ENCODE peak calls at places on chromosome 1, in nine cellular contexts. One of them, this sample, is unnamed.

GRCh38 chr1:91949356-91949699 is at the start of gene BRDT:
- DNase-seq in adrenal gland: no peak
- DNase-seq in lower leg skin: no peak
- DNase-seq in A549: no peak
- DNase-seq in NB4: no peak
- DNase-seq in heart left ventricle: no peak
- DNase-seq in breast epithelium: no peak
- DNase-seq in tibial nerve: no peak
- DNase-seq in right lobe of liver: no peak
- DNase-seq in this sample: no peak

GRCh38 chr1:111366256-111366655 is 61.3 kb downstream of the OVGP1 start:
- DNase-seq in NB4: no peak
- DNase-seq in breast epithelium: no peak
- DNase-seq in A549: no peak
- DNase-seq in lower leg skin: no peak
- DNase-seq in right lobe of liver: no peak
- DNase-seq in heart left ventricle: no peak
- DNase-seq in adrenal gland: no peak
- DNase-seq in tibial nerve: no peak
- DNase-seq in this sample: no peak

GRCh38 chr1:9776685-9777084 is 47.1 kb downstream of the CLSTN1 start:
- DNase-seq in adrenal gland: no peak
- DNase-seq in right lobe of liver: no peak
- DNase-seq in A549: no peak
- DNase-seq in tibial nerve: no peak
- DNase-seq in NB4: no peak
- DNase-seq in lower leg skin: no peak
- DNase-seq in heart left ventricle: no peak
- DNase-seq in breast epithelium: no peak
- DNase-seq in this sample: no peak

GRCh38 chr1:244104309-244105060 is 53.4 kb downstream of the ZBTB18 start:
- DNase-seq in right lobe of liver: no peak
- DNase-seq in A549: peak
- DNase-seq in adrenal gland: no peak
- DNase-seq in lower leg skin: no peak
- DNase-seq in tibial nerve: no peak
- DNase-seq in breast epithelium: no peak
- DNase-seq in heart left ventricle: no peak
- DNase-seq in NB4: no peak
- DNase-seq in this sample: no peak

GRCh38 chr1:225843426-225843795 is 33.5 kb downstream of the EPHX1 start:
- DNase-seq in adrenal gland: no peak
- DNase-seq in heart left ventricle: no peak
- DNase-seq in NB4: no peak
- DNase-seq in right lobe of liver: peak
- DNase-seq in tibial nerve: no peak
- DNase-seq in lower leg skin: no peak
- DNase-seq in A549: no peak
- DNase-seq in breast epithelium: no peak
- DNase-seq in this sample: no peak

GRCh38 chr1:206047271-206047670 is 5.7 kb upstream of the RHEX start:
- DNase-seq in right lobe of liver: no peak
- DNase-seq in A549: no peak
- DNase-seq in adrenal gland: no peak
- DNase-seq in lower leg skin: no peak
- DNase-seq in heart left ventricle: no peak
- DNase-seq in NB4: no peak
- DNase-seq in tibial nerve: no peak
- DNase-seq in breast epithelium: no peak
- DNase-seq in this sample: no peak

GRCh38 chr1:25735956-25736529 is 64.0 kb upstream of the SELENON start:
- DNase-seq in breast epithelium: no peak
- DNase-seq in right lobe of liver: no peak
- DNase-seq in tibial nerve: no peak
- DNase-seq in adrenal gland: no peak
- DNase-seq in A549: no peak
- DNase-seq in heart left ventricle: no peak
- DNase-seq in NB4: no peak
- DNase-seq in lower leg skin: no peak
- DNase-seq in this sample: no peak

GRCh38 chr1:114695430-114696093 is at the start of gene AMPD1:
- DNase-seq in NB4: no peak
- DNase-seq in A549: no peak
- DNase-seq in tibial nerve: no peak
- DNase-seq in adrenal gland: no peak
- DNase-seq in heart left ventricle: no peak
- DNase-seq in breast epithelium: no peak
- DNase-seq in right lobe of liver: no peak
- DNase-seq in lower leg skin: no peak
- DNase-seq in this sample: no peak

GRCh38 chr1:50766688-50767087 is 193.4 kb downstream of the FAF1 start:
- DNase-seq in adrenal gland: no peak
- DNase-seq in breast epithelium: no peak
- DNase-seq in right lobe of liver: no peak
- DNase-seq in lower leg skin: no peak
- DNase-seq in tibial nerve: no peak
- DNase-seq in NB4: no peak
- DNase-seq in heart left ventricle: no peak
- DNase-seq in A549: no peak
- DNase-seq in this sample: no peak

GRCh38 chr1:14924455-14925325 is 228.9 kb upstream of the TMEM51 start:
- DNase-seq in tibial nerve: no peak
- DNase-seq in right lobe of liver: peak
- DNase-seq in heart left ventricle: peak
- DNase-seq in NB4: peak
- DNase-seq in adrenal gland: peak
- DNase-seq in A549: no peak
- DNase-seq in lower leg skin: no peak
- DNase-seq in breast epithelium: peak
- DNase-seq in this sample: peak

GRCh38 chr1:212471891-212472675 is 39.4 kb downstream of the NENF start:
- DNase-seq in lower leg skin: no peak
- DNase-seq in breast epithelium: no peak
- DNase-seq in adrenal gland: no peak
- DNase-seq in heart left ventricle: peak
- DNase-seq in A549: no peak
- DNase-seq in right lobe of liver: peak
- DNase-seq in NB4: no peak
- DNase-seq in tibial nerve: no peak
- DNase-seq in this sample: no peak

GRCh38 chr1:25832336-25833037 is 12.7 kb downstream of the MTFR1L start:
- DNase-seq in heart left ventricle: no peak
- DNase-seq in right lobe of liver: no peak
- DNase-seq in lower leg skin: no peak
- DNase-seq in A549: no peak
- DNase-seq in adrenal gland: peak
- DNase-seq in NB4: no peak
- DNase-seq in breast epithelium: no peak
- DNase-seq in tibial nerve: no peak
- DNase-seq in this sample: no peak

GRCh38 chr1:32701951-32702598 is 495 bp downstream of the SYNC start:
- DNase-seq in lower leg skin: no peak
- DNase-seq in right lobe of liver: peak
- DNase-seq in heart left ventricle: peak
- DNase-seq in adrenal gland: peak
- DNase-seq in A549: no peak
- DNase-seq in NB4: no peak
- DNase-seq in breast epithelium: no peak
- DNase-seq in tibial nerve: no peak
- DNase-seq in this sample: peak

GRCh38 chr1:153985341-153985912 is 712 bp downstream of the RAB13 start:
- DNase-seq in tibial nerve: no peak
- DNase-seq in adrenal gland: no peak
- DNase-seq in NB4: peak
- DNase-seq in breast epithelium: no peak
- DNase-seq in right lobe of liver: no peak
- DNase-seq in A549: no peak
- DNase-seq in heart left ventricle: no peak
- DNase-seq in lower leg skin: peak
- DNase-seq in this sample: peak

GRCh38 chr1:28668191-28668955 is at the start of gene GMEB1:
- DNase-seq in heart left ventricle: peak
- DNase-seq in adrenal gland: peak
- DNase-seq in lower leg skin: peak
- DNase-seq in tibial nerve: peak
- DNase-seq in A549: peak
- DNase-seq in right lobe of liver: peak
- DNase-seq in NB4: peak
- DNase-seq in breast epithelium: peak
- DNase-seq in this sample: peak

DNA sequence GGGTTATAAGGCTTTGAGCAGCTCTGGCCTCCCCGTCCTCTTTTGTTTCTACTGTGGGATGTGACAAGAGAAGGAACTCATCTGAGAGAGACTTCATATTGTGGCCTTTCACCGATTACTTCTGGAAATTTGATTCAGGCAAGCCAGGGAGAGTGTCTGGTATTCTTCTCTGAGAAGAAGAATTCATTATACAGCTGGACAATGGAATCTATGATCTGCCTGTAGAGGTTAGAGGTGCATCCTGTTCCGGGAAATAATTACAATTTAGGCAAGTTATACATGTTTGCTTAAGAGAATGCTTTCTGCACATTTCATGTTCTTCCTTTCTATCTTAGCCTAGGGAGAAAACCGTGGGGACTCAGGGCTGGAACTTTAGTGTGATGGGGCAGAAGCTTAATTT is 12.8 kb upstream of the RNU1-2 start:
- DNase-seq in adrenal gland: no peak
- DNase-seq in NB4: no peak
- DNase-seq in heart left ventricle: no peak
- DNase-seq in right lobe of liver: no peak
- DNase-seq in tibial nerve: no peak
- DNase-seq in breast epithelium: no peak
- DNase-seq in A549: no peak
- DNase-seq in lower leg skin: no peak
- DNase-seq in this sample: no peak
- TF ChIP-seq CTCF in adrenal gland: no peak
- TF ChIP-seq CTCF in NB4: no peak
- TF ChIP-seq CTCF in heart left ventricle: no peak
- TF ChIP-seq CTCF in right lobe of liver: no peak
- TF ChIP-seq CTCF in tibial nerve: no peak
- TF ChIP-seq CTCF in breast epithelium: no peak
- TF ChIP-seq CTCF in A549: no peak
- TF ChIP-seq CTCF in lower leg skin: no peak
- TF ChIP-seq CTCF in this sample: no peak

DNA sequence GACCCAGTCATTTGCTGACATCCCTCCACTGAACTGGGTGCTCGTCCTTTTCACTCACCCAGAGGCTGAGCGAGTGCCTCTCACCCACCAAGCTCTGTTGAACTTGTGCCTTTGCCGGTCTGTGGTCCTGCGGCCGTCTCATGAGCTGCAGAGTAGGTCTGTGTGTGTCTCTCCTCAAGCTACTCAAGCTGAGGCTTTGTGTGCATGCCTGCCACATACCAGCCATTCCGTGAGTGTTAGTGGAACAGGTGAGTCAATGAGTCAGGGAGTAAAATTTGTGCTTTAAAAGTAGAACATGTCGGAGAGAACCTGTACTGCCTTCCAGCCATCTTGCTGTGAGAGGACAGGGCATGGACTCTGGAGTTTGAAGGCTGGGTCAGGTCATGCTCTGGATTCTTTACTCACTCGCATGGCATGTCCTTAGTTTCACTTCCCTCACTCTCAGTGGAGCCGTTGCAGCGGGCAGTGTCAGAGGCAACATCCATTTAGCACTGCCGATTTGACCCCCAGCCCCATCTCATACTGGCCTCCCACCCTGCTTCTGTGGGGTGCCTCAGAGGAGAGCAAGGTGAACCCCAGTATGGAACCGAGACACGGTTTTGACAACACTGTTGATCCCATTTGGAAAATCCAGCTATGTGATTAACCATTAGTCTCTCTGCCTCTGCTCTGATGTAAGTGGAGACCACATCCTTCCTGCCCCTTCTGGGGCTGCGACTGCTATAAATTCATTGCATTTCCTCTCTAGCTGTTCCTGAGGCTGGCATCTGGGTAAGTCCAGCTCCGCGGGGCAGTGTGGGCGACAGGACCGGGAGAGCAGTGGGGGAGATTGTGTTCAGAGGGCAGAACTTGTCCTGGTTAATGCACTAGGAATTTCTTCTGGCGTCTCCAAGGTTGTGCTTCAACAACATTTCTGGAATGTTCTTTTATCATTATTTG is at the start of gene NLRP3:
- DNase-seq in A549: no peak
- DNase-seq in NB4: peak
- DNase-seq in lower leg skin: no peak
- DNase-seq in tibial nerve: no peak
- DNase-seq in right lobe of liver: no peak
- DNase-seq in breast epithelium: no peak
- DNase-seq in heart left ventricle: peak
- DNase-seq in adrenal gland: peak
- DNase-seq in this sample: no peak
- TF ChIP-seq POLR2A in A549: no peak
- TF ChIP-seq POLR2A in NB4: peak
- TF ChIP-seq POLR2A in lower leg skin: no peak
- TF ChIP-seq POLR2A in tibial nerve: no peak
- TF ChIP-seq POLR2A in right lobe of liver: peak
- TF ChIP-seq POLR2A in breast epithelium: no peak
- TF ChIP-seq POLR2A in heart left ventricle: peak
- TF ChIP-seq POLR2A in adrenal gland: peak
- TF ChIP-seq POLR2A in this sample: no peak

GRCh38 chr1:46303038-46303871 is at the start of the genes LRRC41 and UQCRH:
- DNase-seq in right lobe of liver: peak
- DNase-seq in NB4: peak
- DNase-seq in A549: peak
- DNase-seq in breast epithelium: peak
- DNase-seq in tibial nerve: peak
- DNase-seq in adrenal gland: peak
- DNase-seq in heart left ventricle: peak
- DNase-seq in lower leg skin: peak
- DNase-seq in this sample: peak
- TF ChIP-seq CTCF in right lobe of liver: no peak
- TF ChIP-seq CTCF in NB4: no peak
- TF ChIP-seq CTCF in A549: no peak
- TF ChIP-seq CTCF in breast epithelium: no peak
- TF ChIP-seq CTCF in tibial nerve: no peak
- TF ChIP-seq CTCF in adrenal gland: no peak
- TF ChIP-seq CTCF in heart left ventricle: no peak
- TF ChIP-seq CTCF in lower leg skin: no peak
- TF ChIP-seq CTCF in this sample: no peak

DNA sequence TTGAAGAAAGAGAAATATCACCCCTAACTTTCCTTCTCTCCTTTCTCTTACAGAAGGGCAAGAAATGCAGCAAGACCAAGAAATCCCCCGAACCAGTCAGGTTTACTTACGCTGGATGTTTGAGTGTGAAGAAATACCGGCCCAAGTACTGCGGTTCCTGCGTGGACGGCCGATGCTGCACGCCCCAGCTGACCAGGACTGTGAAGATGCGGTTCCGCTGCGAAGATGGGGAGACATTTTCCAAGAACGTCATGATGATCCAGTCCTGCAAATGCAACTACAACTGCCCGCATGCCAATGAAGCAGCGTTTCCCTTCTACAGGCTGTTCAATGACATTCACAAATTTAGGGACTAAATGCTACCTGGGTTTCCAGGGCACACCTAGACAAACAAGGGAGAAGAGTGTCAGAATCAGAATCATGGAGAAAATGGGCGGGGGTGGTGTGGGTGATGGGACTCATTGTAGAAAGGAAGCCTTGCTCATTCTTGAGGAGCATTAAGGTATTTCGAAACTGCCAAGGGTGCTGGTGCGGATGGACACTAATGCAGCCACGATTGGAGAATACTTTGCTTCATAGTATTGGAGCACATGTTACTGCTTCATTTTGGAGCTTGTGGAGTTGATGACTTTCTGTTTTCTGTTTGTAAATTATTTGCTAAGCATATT is 2.3 kb downstream of the CCN1 start:
- DNase-seq in NB4: no peak
- DNase-seq in right lobe of liver: no peak
- DNase-seq in adrenal gland: no peak
- DNase-seq in breast epithelium: no peak
- DNase-seq in heart left ventricle: no peak
- DNase-seq in A549: peak
- DNase-seq in tibial nerve: no peak
- DNase-seq in lower leg skin: no peak
- DNase-seq in this sample: no peak
- TF ChIP-seq POLR2A in NB4: no peak
- TF ChIP-seq POLR2A in right lobe of liver: peak
- TF ChIP-seq POLR2A in adrenal gland: peak
- TF ChIP-seq POLR2A in breast epithelium: peak
- TF ChIP-seq POLR2A in heart left ventricle: no peak
- TF ChIP-seq POLR2A in A549: no peak
- TF ChIP-seq POLR2A in tibial nerve: no peak
- TF ChIP-seq POLR2A in lower leg skin: no peak
- TF ChIP-seq POLR2A in this sample: no peak

This sample was measured in ovary.